ENCODE peak calls at places on chromosome 13, in six cellular contexts. A, D, W, K, O and M are unnamed samples.

GRCh38 chr13:86974995-86975328 is 696.2 kb upstream of the SLITRK5 start:
- DNase-seq in O (no peak), W (no peak), K (no peak), D (no peak), A (no peak), M (no peak)

GRCh38 chr13:104318121-104318520 is 1251.9 kb upstream of the SLC10A2 start:
- DNase-seq in O (no peak), W (no peak), D (no peak), K (no peak), A (peak), M (no peak)

GRCh38 chr13:89968468-89968867 is 1379.0 kb upstream of the MIR17HG start:
- DNase-seq in A (no peak), O (no peak), W (no peak), D (no peak), K (no peak), M (no peak)

GRCh38 chr13:91401916-91402315 is 3.5 kb downstream of the GPC5 start:
- DNase-seq in K (no peak), D (no peak), A (no peak), O (no peak), W (no peak), M (no peak)

GRCh38 chr13:45367995-45368394 is 27.0 kb upstream of the TPT1 start:
- DNase-seq in A (no peak), K (no peak), D (no peak), O (no peak), W (no peak), M (no peak)

GRCh38 chr13:90750021-90750420 is 597.5 kb upstream of the MIR17HG start:
- DNase-seq in D (no peak), K (no peak), O (no peak), W (no peak), A (no peak), M (no peak)

GRCh38 chr13:23516706-23517105 is 53.5 kb upstream of the TNFRSF19 start:
- DNase-seq in D (no peak), K (no peak), A (no peak), W (no peak), O (no peak), M (no peak)

GRCh38 chr13:40191186-40191980 is 475.1 kb downstream of the FOXO1 start:
- DNase-seq in W (peak), A (no peak), K (no peak), D (no peak), O (no peak), M (no peak)

GRCh38 chr13:112972867-112973576 is 4.0 kb downstream of the MCF2L start:
- DNase-seq in K (no peak), A (no peak), D (peak), W (no peak), O (no peak), M (no peak)

GRCh38 chr13:71968025-71968424 is 101.0 kb upstream of the DACH1 start:
- DNase-seq in A (no peak), W (no peak), O (no peak), D (no peak), K (no peak), M (no peak)

GRCh38 chr13:84870190-84870589 is 929.0 kb downstream of the SLITRK6 start:
- DNase-seq in O (no peak), W (no peak), D (no peak), K (no peak), A (no peak), M (no peak)

GRCh38 chr13:113411216-113412023 is 41.9 kb downstream of the ADPRHL1 start:
- DNase-seq in W (no peak), O (no peak), K (peak), A (no peak), D (peak), M (no peak)

GRCh38 chr13:99380921-99381645 is 73.9 kb upstream of the GPR183 start:
- DNase-seq in O (no peak), A (no peak), D (no peak), W (no peak), K (peak), M (no peak)

GRCh38 chr13:27830010-27830409 is 37.7 kb downstream of the GSX1 start:
- DNase-seq in A (peak), W (peak), O (peak), K (no peak), D (no peak), M (no peak)